ENCODE peak calls at places on chromosomes 12 and 14, in four cellular contexts. I is K562, T is HepG2, X is H1. G is an unnamed sample. For H4K20me1, the result is how much of the 10 kb centered on the place peaks cover.

GRCh38 chr14:105209646-105210045 is 28.5 kb upstream of the NUDT14 start:
- DNase-seq in I (no peak), T (no peak), X (no peak), G (no peak)

GRCh38 chr12:71197460-71197859 is 39.7 kb upstream of the TSPAN8 start:
- DNase-seq in I (no peak), T (no peak), X (no peak), G (no peak)

GRCh38 chr12:123149088-123149827 is 1.6 kb downstream of the PITPNM2 start:
- DNase-seq in I (peak), T (no peak), X (no peak), G (no peak)

GRCh38 chr12:49369723-49370145 is 2.5 kb downstream of the SPATS2 start:
- DNase-seq in I (peak), T (peak), X (no peak), G (peak)

GRCh38 chr12:123983822-123984485 is 10.9 kb downstream of the ZNF664 start:
- DNase-seq in I (peak), T (peak), X (no peak), G (peak)

GRCh38 chr12:100267603-100268281 is 765 bp downstream of the SCYL2 start:
- DNase-seq in I (no peak), T (peak), X (no peak), G (peak)

GRCh38 chr12:15712823-15713663 is 76.1 kb downstream of the EPS8 start:
- DNase-seq in I (no peak), T (peak), X (no peak), G (no peak)

GRCh38 chr14:34081126-34081575 is 130.3 kb upstream of the EGLN3 start:
- DNase-seq in I (no peak), T (no peak), X (no peak), G (no peak)

GRCh38 chr12:29113101-29113500 is 36.0 kb upstream of the FAR2 start:
- DNase-seq in I (no peak), T (no peak), X (no peak), G (no peak)

GRCh38 chr12:116375278-116375842 is 97.9 kb upstream of the MED13L start:
- DNase-seq in I (no peak), T (no peak), X (no peak), G (no peak)

GRCh38 chr14:65686761-65687160 is 274.2 kb downstream of the FUT8 start:
- DNase-seq in I (no peak), T (no peak), X (no peak), G (peak)

GRCh38 chr14:68487805-68488590 is 304.9 kb downstream of the ZFP36L1 start:
- DNase-seq in I (peak), T (no peak), X (no peak), G (no peak)

GRCh38 chr12:92191061-92191460 is 45.4 kb upstream of the BTG1 start:
- DNase-seq in I (no peak), T (no peak), X (no peak), G (no peak)

GRCh38 chr14:99862111-99862510 is 68.9 kb downstream of the EML1 start:
- DNase-seq in I (no peak), T (no peak), X (no peak), G (no peak)

GRCh38 chr14:99865408-99865807 is 72.2 kb downstream of the EML1 start:
- DNase-seq in I (no peak), T (no peak), X (no peak), G (no peak)

GRCh38 chr14:99860219-99860618 is 67.0 kb downstream of the EML1 start:
- DNase-seq in I (no peak), T (no peak), X (no peak), G (no peak)

GRCh38 chr14:99857551-99857950 is 64.3 kb downstream of the EML1 start:
- DNase-seq in I (no peak), T (no peak), X (no peak), G (no peak)

GRCh38 chr14:99863059-99863458 is 69.8 kb downstream of the EML1 start:
- DNase-seq in I (no peak), T (no peak), X (no peak), G (no peak)
- TF ChIP-seq CREB1 in I (no peak), T (no peak), X (no peak), G (no peak)

DNA sequence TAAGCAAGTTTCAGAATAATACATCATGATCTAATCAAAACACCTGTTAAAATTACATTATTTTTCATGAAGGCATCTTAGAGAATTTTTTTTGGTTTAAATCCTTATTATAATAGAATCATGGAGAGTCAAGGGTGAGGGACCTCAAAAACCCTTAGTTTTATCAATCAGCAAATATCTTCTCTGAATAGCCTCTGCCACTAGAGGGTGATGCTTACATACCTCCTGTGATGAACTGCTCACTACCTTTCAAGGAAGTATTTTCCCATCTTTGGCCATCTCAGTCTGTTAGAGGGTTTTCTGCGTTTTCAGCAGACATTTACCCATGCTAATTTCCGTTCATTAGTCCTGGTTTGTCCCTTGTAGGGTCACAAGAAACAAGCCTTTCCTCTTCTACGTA is 200.2 kb downstream of the TRHDE start:
- DNase-seq in I (no peak), T (no peak), X (no peak), G (no peak)
- H3K4me3 ChIP-seq in I (no peak), T (no peak), X (no peak), G (no peak)

DNA sequence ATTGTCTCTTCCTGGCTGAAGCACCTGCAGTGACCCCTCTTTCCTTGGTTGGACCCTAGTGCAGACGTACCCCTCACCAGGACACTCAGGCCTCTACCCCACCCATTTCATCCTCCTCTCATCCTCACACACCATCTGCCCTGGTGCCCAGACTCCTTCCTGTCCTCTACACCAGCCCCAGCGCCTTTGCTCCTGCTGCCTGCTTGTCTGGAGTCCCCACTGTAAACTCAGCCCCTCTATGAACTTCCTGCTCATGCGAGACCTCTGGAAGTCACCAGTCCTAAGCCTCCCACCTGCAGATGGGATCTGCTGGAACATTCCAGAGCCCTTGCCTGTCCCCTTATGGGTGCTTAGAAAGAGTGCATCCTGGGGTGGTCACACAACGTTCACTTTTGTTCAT is 242.5 kb downstream of the ADGRD1 start:
- DNase-seq in I (no peak), T (no peak), X (no peak), G (no peak)
- H4K20me1 ChIP-seq in I (under half), T (under half), X (under half), G (under half)

DNA sequence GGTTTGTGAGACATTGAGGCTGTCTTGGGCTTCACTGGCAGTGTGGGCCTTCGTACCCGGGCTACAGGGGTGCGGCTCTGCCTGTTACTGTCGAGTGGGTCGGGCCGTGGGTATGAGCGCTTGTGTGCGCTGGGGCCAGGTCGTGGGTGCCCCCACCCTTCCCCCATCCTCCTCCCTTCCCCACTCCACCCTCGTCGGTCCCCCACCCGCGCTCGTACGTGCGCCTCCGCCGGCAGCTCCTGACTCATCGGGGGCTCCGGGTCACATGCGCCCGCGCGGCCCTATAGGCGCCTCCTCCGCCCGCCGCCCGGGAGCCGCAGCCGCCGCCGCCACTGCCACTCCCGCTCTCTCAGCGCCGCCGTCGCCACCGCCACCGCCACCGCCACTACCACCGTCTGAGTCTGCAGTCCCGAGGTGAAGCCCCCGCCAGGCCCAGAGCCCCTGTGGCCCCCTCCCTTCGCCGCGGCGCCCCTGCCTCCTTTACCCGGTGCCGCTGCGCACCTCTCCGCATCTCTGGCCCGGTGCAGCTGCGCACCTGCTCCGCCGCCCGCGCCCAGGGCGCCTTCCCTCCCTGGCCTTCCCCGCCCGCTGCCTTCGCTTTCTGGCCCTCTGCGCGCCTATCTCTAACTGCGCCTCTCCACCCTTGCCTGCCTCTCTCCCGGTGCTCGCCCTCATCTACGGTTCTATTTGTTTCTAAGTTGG is at the start of gene ENO2:
- DNase-seq in I (peak), T (peak), X (no peak), G (peak)
- TF ChIP-seq CREB1 in I (no peak), T (no peak), X (peak), G (no peak)

GRCh38 chr12:64825143-64826011 is 930 bp downstream of the TBC1D30 start:
- DNase-seq in I (no peak), T (no peak), X (no peak), G (peak)

GRCh38 chr12:64824130-64824499 is 332 bp upstream of the TBC1D30 start:
- DNase-seq in I (no peak), T (no peak), X (no peak), G (peak)

GRCh38 chr12:64824500-64825142 is at the start of gene TBC1D30:
- DNase-seq in I (no peak), T (no peak), X (no peak), G (peak)

GRCh38 chr12:64828713-64829112 is 4.3 kb downstream of the TBC1D30 start:
- DNase-seq in I (no peak), T (no peak), X (no peak), G (no peak)

GRCh38 chr12:64826234-64826633 is 1.8 kb downstream of the TBC1D30 start:
- DNase-seq in I (peak), T (no peak), X (no peak), G (peak)
- H3K4me3 ChIP-seq in I (no peak), T (no peak), X (peak), G (peak)

GRCh38 chr14:103014466-103015319 is 42.7 kb downstream of the CDC42BPB start:
- DNase-seq in I (no peak), T (no peak), X (no peak), G (peak)

GRCh38 chr14:103016594-103016993 is 40.8 kb downstream of the CDC42BPB start:
- DNase-seq in I (no peak), T (no peak), X (no peak), G (no peak)

GRCh38 chr14:103013028-103013427 is 44.3 kb downstream of the CDC42BPB start:
- DNase-seq in I (no peak), T (no peak), X (no peak), G (no peak)

GRCh38 chr14:103016071-103016470 is 41.3 kb downstream of the CDC42BPB start:
- DNase-seq in I (no peak), T (no peak), X (no peak), G (no peak)

GRCh38 chr14:103015426-103015825 is 41.9 kb downstream of the CDC42BPB start:
- DNase-seq in I (no peak), T (no peak), X (no peak), G (no peak)
- H4K20me1 ChIP-seq in I (under half), T (under half), X (under half), G (half or more)

GRCh38 chr12:62933220-62933870 is 1.6 kb downstream of the PPM1H start:
- DNase-seq in I (peak), T (peak), X (no peak), G (peak)
- TF ChIP-seq CREB1 in I (no peak), T (no peak), X (no peak), G (no peak)

GRCh38 chr12:103640410-103640809 is 53.3 kb downstream of the STAB2 start:
- DNase-seq in I (no peak), T (no peak), X (no peak), G (no peak)

GRCh38 chr12:103640831-103641230 is 53.8 kb downstream of the STAB2 start:
- DNase-seq in I (no peak), T (no peak), X (no peak), G (no peak)

GRCh38 chr12:103639983-103640382 is 52.9 kb downstream of the STAB2 start:
- DNase-seq in I (no peak), T (no peak), X (no peak), G (no peak)

GRCh38 chr12:103645202-103645601 is 58.1 kb downstream of the STAB2 start:
- DNase-seq in I (no peak), T (no peak), X (no peak), G (no peak)

GRCh38 chr12:103642240-103642864 is 55.3 kb downstream of the STAB2 start:
- DNase-seq in I (no peak), T (peak), X (no peak), G (no peak)
- H3K4me3 ChIP-seq in I (no peak), T (no peak), X (no peak), G (no peak)